ENCODE peak calls at places on chromosome 16, in five cellular contexts. M is Calu3; H is activated CD8-positive, alpha-beta T cell treated with anti-CD3 and anti-CD28 coated beads for 36 hours; J is upper lobe of right lung; V is endothelial cell. Y is an unnamed sample.

GRCh38 chr16:81638286-81638945 is 140.7 kb upstream of the PLCG2 start:
- DNase-seq in J (no peak), M (no peak), V (no peak), H (no peak), Y (no peak)

GRCh38 chr16:20678242-20678641 is 19.2 kb downstream of the ACSM1 start:
- DNase-seq in M (no peak), H (no peak), V (no peak), J (no peak), Y (no peak)

GRCh38 chr16:89122322-89122831 is 28.7 kb downstream of the ACSF3 start:
- DNase-seq in J (peak; percentile 81), H (peak; percentile 77), M (no peak), V (no peak), Y (peak; percentile 68)

GRCh38 chr16:56741399-56741798 is 11.5 kb downstream of the NUP93 start:
- DNase-seq in V (no peak), J (no peak), H (no peak), M (no peak), Y (no peak)

GRCh38 chr16:11583889-11584565 is 2.7 kb downstream of the LITAF start:
- DNase-seq in M (peak; percentile 37), H (peak; percentile 39), J (no peak), V (no peak), Y (peak; percentile 58)

GRCh38 chr16:11114366-11115164 is 141.4 kb downstream of the SOCS1 start:
- DNase-seq in V (no peak), J (no peak), H (peak; percentile 68), M (no peak), Y (no peak)

GRCh38 chr16:508884-509736 is 18.4 kb upstream of the CAPN15 start:
- DNase-seq in H (no peak), J (no peak), M (no peak), V (no peak), Y (no peak)

GRCh38 chr16:87166934-87167333 is 150.3 kb downstream of the C16orf95 start:
- DNase-seq in M (no peak), V (no peak), J (no peak), H (no peak), Y (no peak)

GRCh38 chr16:84390131-84390785 is 21.9 kb downstream of the ATP2C2 start:
- DNase-seq in H (no peak), M (no peak), J (peak; percentile 52), V (peak; percentile 18), Y (no peak)

GRCh38 chr16:63426275-63426870 is 1390.1 kb upstream of the CDH8 start:
- DNase-seq in H (no peak), M (no peak), J (no peak), V (no peak), Y (no peak)

GRCh38 chr16:75053791-75054555 is 55.1 kb downstream of the ZNRF1 start:
- DNase-seq in V (no peak), J (no peak), H (no peak), M (peak; percentile 55), Y (no peak)

GRCh38 chr16:78211951-78212350 is 112.5 kb downstream of the WWOX start:
- DNase-seq in V (no peak), M (peak; percentile 84), H (no peak), J (peak; percentile 70), Y (no peak)

GRCh38 chr16:62077998-62078397 is 41.8 kb upstream of the CDH8 start:
- DNase-seq in H (no peak), J (no peak), V (peak; percentile 54), M (no peak), Y (no peak)

GRCh38 chr16:56807011-56807675 is 57.9 kb upstream of the SLC12A3 start:
- DNase-seq in H (no peak), V (no peak), J (no peak), M (no peak), Y (no peak)

GRCh38 chr16:85303354-85303883 is 191.1 kb upstream of the CIBAR2 start:
- DNase-seq in H (peak; percentile 85), V (peak; percentile 80), M (peak; percentile 84), J (peak; percentile 84), Y (peak; percentile 90)

GRCh38 chr16:56944954-56945839 is 13.3 kb downstream of the HERPUD1 start:
- DNase-seq in H (peak; percentile 66), V (no peak), J (no peak), M (no peak), Y (no peak)

GRCh38 chr16:25030420-25031131 is 15.4 kb upstream of the ARHGAP17 start:
- DNase-seq in H (peak; percentile 27), J (no peak), V (no peak), M (no peak), Y (no peak)

GRCh38 chr16:25148568-25149215 is 37.1 kb downstream of the LCMT1 start:
- DNase-seq in J (no peak), V (no peak), M (no peak), H (no peak), Y (no peak)

GRCh38 chr16:55464375-55464774 is 14.6 kb upstream of the MMP2 start:
- DNase-seq in J (no peak), V (no peak), H (no peak), M (no peak), Y (no peak)

GRCh38 chr16:78317871-78318270 is 218.4 kb downstream of the WWOX start:
- DNase-seq in H (no peak), M (no peak), J (no peak), V (no peak), Y (no peak)

GRCh38 chr16:15899538-15900100 is 11.2 kb upstream of the CEP20 start:
- DNase-seq in J (peak; percentile 67), V (no peak), M (peak; percentile 91), H (peak; percentile 69), Y (peak; percentile 31)

GRCh38 chr16:24540575-24541240 is 1.3 kb downstream of the RBBP6 start:
- DNase-seq in V (no peak), J (no peak), M (peak; percentile 4), H (peak; percentile 37), Y (peak; percentile 33)

GRCh38 chr16:4283939-4284338 is 11.1 kb upstream of the TFAP4 start:
- DNase-seq in V (no peak), H (no peak), M (peak; percentile 38), J (no peak), Y (no peak)

GRCh38 chr16:87390641-87391323 is 1.4 kb upstream of the MAP1LC3B start:
- DNase-seq in H (no peak), V (no peak), J (no peak), M (no peak), Y (no peak)

GRCh38 chr16:57871457-57871856 is 69.2 kb upstream of the KIFC3 start:
- DNase-seq in M (no peak), J (no peak), V (no peak), H (no peak), Y (no peak)

GRCh38 chr16:48137822-48138221 is 18.0 kb downstream of the ABCC12 start:
- DNase-seq in H (no peak), V (no peak), M (no peak), J (no peak), Y (no peak)

DNA sequence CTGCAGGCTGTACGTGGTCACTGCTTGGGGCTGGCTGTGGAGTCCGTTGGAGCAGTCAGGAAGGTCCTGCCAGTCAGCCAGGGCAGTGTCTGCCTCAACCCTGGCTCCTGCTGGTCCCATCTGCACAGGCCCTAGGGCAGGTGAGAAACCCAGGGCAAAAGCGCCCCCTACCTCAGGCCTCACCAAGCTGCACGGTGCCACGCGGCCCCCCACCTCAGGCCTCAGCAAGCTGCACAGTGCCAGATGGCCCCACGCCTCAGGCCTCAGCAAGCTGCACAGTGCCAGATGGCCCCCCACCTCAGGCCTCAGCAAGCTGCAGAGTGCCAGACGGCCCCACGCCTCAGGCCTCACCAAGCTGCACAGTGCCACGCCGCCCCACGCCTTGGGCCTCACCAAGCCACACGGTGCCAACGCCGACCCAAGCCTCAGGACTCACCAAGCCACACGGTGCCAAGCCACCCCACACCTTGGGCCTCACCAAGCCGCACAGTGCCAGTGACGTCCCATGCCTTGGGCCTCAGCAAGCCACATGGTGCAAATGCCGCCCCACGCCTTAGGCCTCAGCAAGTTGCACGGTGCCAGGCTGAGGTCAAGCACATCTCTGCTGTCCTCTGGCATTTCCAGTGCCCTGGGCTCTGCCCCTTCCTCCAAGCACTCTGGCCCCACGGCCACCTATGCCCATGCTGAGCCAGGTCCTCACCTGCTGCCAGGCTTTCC is 5.5 kb downstream of the TMEM204 start:
- DNase-seq in J (no peak), V (no peak), H (peak; percentile 70), M (no peak), Y (peak; percentile 47)
- TF ChIP-seq CTCF in J (no peak), V (no peak), H (peak; percentile 14), M (no peak), Y (peak; percentile 46)

DNA sequence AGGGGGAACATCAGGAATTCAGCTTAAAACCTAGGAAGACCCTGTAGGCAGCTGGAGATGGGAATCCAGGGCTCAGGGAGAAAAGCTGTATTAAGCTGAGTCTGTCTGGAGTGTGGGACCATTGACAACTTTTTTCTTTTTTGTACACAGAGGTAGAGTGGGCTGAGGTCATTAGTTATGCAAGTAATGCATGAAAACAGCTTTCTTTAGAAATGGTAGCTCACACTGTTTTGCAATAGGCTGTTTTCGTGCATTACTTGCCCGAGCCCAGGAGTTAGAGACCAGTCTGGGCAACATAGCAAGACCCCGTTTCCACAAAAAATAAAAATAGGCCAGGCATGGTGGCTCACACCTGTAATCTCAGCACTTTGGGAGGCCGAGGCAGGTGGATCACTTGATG is 46.5 kb downstream of the KATNIP start:
- DNase-seq in H (no peak), M (no peak), V (no peak), J (no peak), Y (no peak)
- TF ChIP-seq CTCF in H (no peak), M (no peak), V (no peak), J (no peak), Y (no peak)

DNA sequence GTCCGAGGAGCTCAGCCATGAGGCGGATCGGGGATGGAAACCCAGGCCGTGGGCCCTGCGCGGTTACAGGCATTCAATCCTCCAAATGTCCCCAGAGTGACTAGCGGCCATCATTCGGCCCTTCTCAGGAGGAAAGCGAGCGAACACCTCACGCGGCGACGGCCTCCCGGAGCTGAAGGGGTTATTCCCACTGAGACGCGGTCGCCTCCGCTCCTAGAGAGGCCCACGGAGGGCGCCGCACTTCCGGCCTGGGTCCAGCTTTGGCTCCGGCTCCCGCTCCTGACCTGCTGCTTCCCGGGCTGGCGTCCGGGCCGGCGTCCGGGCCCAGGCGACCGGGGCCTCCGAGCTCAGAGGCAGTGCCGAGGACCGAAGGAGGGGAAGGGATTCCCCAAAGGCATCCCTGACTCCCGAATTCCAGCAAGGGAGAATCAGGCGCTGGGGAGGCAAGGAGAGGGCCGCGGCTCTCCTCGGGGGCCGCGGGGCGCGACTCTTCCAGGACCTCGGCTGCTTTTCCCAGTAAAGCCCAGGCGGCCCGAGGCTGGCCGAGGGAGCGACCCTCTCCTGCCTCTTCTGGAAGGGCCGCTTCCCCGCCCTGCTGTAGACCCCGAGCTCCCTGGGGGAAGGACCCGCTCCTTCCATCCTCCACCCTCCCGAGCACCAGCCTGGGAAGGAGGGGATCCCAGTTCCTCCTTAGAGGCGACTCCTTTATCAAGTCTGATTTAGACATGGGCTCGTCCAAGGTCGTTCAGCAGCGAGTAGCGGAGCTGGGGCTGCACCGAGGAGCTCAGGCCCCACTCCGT is 18.6 kb upstream of the ZNF629 start:
- DNase-seq in V (peak; percentile 77), J (peak; percentile 95), M (peak; percentile 89), H (peak; percentile 53), Y (peak; percentile 61)
- TF ChIP-seq CTCF in V (no peak), J (no peak), M (no peak), H (no peak), Y (no peak)

DNA sequence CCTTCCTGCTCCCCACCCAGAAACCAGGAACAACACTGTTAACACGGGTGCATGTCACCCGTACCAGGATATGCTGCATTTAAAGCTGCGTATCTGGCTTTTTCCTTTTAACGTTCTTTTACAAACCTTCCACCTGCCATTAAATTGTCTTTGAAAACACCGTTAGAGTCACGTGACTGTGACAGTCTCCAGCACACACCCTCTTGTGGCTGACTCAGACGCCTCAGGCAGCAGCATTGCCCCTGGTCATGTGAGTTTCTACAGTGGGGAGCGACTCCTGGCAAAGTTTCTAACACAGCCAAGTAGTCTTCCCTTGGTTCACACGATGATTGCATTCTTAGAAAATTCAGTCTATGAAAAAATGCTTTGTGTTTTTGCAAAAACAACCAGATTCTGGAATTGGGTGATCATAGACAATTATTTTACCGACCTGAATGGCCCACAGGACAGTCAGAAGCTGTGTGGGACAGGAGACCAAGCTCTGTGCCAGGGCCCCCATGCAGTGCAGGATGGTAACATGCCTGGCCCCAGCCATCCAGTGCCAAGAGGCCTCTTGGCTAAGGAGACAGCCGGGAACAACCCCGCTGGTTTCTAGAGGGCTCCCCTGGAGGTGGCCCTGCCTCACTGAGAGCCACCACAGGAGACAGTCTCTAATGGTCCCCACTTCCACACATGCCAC is 199.1 kb downstream of the KATNIP start:
- DNase-seq in J (no peak), M (peak; percentile 74), H (peak; percentile 48), V (peak; percentile 19), Y (peak; percentile 82)
- TF ChIP-seq CTCF in J (no peak), M (no peak), H (no peak), V (no peak), Y (peak; percentile 33)